ENCODE peak calls at places on chromosomes 4 and X, in seven cellular contexts. One of them, this sample, is unnamed.

GRCh38 chr4:26434030-26434639 is 56.1 kb downstream of the CCKAR start:
- DNase-seq in head of caudate nucleus: no peak
- DNase-seq in DMS153: no peak
- DNase-seq in A549: no peak
- DNase-seq in nucleus accumbens: no peak
- DNase-seq in AG04450: no peak
- DNase-seq in NCI-H1092: no peak
- DNase-seq in this sample: no peak

GRCh38 chr4:122744229-122744628 is 11.7 kb downstream of the BBS12 start:
- DNase-seq in NCI-H1092: no peak
- DNase-seq in DMS153: no peak
- DNase-seq in A549: no peak
- DNase-seq in nucleus accumbens: no peak
- DNase-seq in AG04450: no peak
- DNase-seq in head of caudate nucleus: no peak
- DNase-seq in this sample: peak

GRCh38 chr4:159023741-159024140 is 79.1 kb upstream of the RAPGEF2 start:
- DNase-seq in head of caudate nucleus: no peak
- DNase-seq in NCI-H1092: no peak
- DNase-seq in DMS153: no peak
- DNase-seq in AG04450: no peak
- DNase-seq in A549: no peak
- DNase-seq in nucleus accumbens: no peak
- DNase-seq in this sample: no peak

GRCh38 chr4:108540536-108540935 is 79.8 kb upstream of the RPL34 start:
- DNase-seq in nucleus accumbens: no peak
- DNase-seq in head of caudate nucleus: no peak
- DNase-seq in A549: no peak
- DNase-seq in DMS153: peak
- DNase-seq in AG04450: no peak
- DNase-seq in NCI-H1092: no peak
- DNase-seq in this sample: no peak

GRCh38 chr4:98524271-98524670 is 134.1 kb downstream of the TSPAN5 start:
- DNase-seq in AG04450: no peak
- DNase-seq in nucleus accumbens: no peak
- DNase-seq in DMS153: no peak
- DNase-seq in A549: no peak
- DNase-seq in NCI-H1092: no peak
- DNase-seq in head of caudate nucleus: no peak
- DNase-seq in this sample: no peak

GRCh38 chrX:121958886-121959285 is 911.5 kb downstream of the GLUD2 start:
- DNase-seq in head of caudate nucleus: no peak
- DNase-seq in AG04450: no peak
- DNase-seq in DMS153: no peak
- DNase-seq in nucleus accumbens: no peak
- DNase-seq in A549: no peak
- DNase-seq in NCI-H1092: no peak
- DNase-seq in this sample: no peak

GRCh38 chr4:4755306-4755705 is 104.2 kb upstream of the MSX1 start:
- DNase-seq in AG04450: no peak
- DNase-seq in A549: no peak
- DNase-seq in DMS153: no peak
- DNase-seq in head of caudate nucleus: no peak
- DNase-seq in nucleus accumbens: no peak
- DNase-seq in NCI-H1092: no peak
- DNase-seq in this sample: no peak

GRCh38 chrX:40855411-40855810 is 120.1 kb upstream of the MED14 start:
- DNase-seq in DMS153: no peak
- DNase-seq in nucleus accumbens: no peak
- DNase-seq in NCI-H1092: no peak
- DNase-seq in A549: no peak
- DNase-seq in AG04450: no peak
- DNase-seq in head of caudate nucleus: no peak
- DNase-seq in this sample: peak

GRCh38 chr4:113256946-113257345 is 207.5 kb downstream of the ANK2 start:
- DNase-seq in nucleus accumbens: no peak
- DNase-seq in head of caudate nucleus: no peak
- DNase-seq in NCI-H1092: no peak
- DNase-seq in A549: no peak
- DNase-seq in DMS153: no peak
- DNase-seq in AG04450: no peak
- DNase-seq in this sample: peak

GRCh38 chr4:174096999-174097398 is 186.5 kb downstream of the FBXO8 start:
- DNase-seq in nucleus accumbens: no peak
- DNase-seq in head of caudate nucleus: no peak
- DNase-seq in NCI-H1092: no peak
- DNase-seq in AG04450: no peak
- DNase-seq in DMS153: no peak
- DNase-seq in A549: no peak
- DNase-seq in this sample: no peak